ENCODE peak calls at places on chromosomes 6 and 20, in ten cellular contexts. V is uterus, H is transverse colon, J is sigmoid colon, Z is hepatocyte, L is tibial nerve, B is adrenal gland, C is psoas muscle, X is heart left ventricle, Q is GM23338. Y is an unnamed sample. For H3K4me1, the result is how much of the 10 kb centered on the place peaks cover.

GRCh38 chr6:56652994-56653393 is 10.3 kb upstream of the DST start:
- DNase-seq in V (no peak), H (no peak), J (no peak), Z (no peak), L (no peak), B (no peak), C (no peak), X (no peak), Q (no peak), Y (no peak)

GRCh38 chr6:137933696-137934095 is 66.6 kb downstream of the TNFAIP3 start:
- DNase-seq in V (no peak), H (no peak), J (peak), Z (no peak), L (no peak), B (no peak), C (peak), X (peak), Q (no peak), Y (no peak)

GRCh38 chr6:30876039-30876730 is 8.1 kb upstream of the DDR1 start:
- DNase-seq in V (peak), H (no peak), J (peak), Z (peak), L (no peak), B (peak), C (no peak), X (no peak), Q (no peak), Y (no peak)

GRCh38 chr6:107116328-107116892 is 1.1 kb upstream of the BEND3 start:
- DNase-seq in V (no peak), H (peak), J (peak), Z (peak), L (no peak), B (peak), C (peak), X (no peak), Q (peak), Y (peak)

GRCh38 chr6:64908104-64908503 is 798.9 kb downstream of the EYS start:
- DNase-seq in V (no peak), H (no peak), J (peak), Z (no peak), L (no peak), B (no peak), C (no peak), X (no peak), Q (no peak), Y (no peak)

GRCh38 chr20:35773154-35773751 is 1.4 kb downstream of the PHF20 start:
- DNase-seq in V (no peak), H (peak), J (peak), Z (peak), L (no peak), B (no peak), C (no peak), X (no peak), Q (peak), Y (no peak)

GRCh38 chr20:49477200-49477599 is 5.3 kb downstream of the KCNB1 start:
- DNase-seq in V (no peak), H (no peak), J (no peak), Z (no peak), L (no peak), B (no peak), C (no peak), X (no peak), Q (peak), Y (no peak)

GRCh38 chr20:33554914-33555420 is 65.1 kb downstream of the CBFA2T2 start:
- DNase-seq in V (no peak), H (no peak), J (no peak), Z (peak), L (no peak), B (no peak), C (no peak), X (no peak), Q (peak), Y (peak)

GRCh38 chr6:99612551-99613397 is 6.1 kb downstream of the PRDM13 start:
- DNase-seq in V (no peak), H (no peak), J (no peak), Z (no peak), L (no peak), B (no peak), C (no peak), X (no peak), Q (peak), Y (no peak)
- H3K4me3 ChIP-seq in V (peak), H (peak), J (peak), Z (peak), L (peak), B (peak), C (peak), X (peak), Q (peak), Y (no peak)

GRCh38 chr20:47603260-47603659 is 101.6 kb downstream of the NCOA3 start:
- DNase-seq in V (no peak), H (no peak), J (no peak), Z (no peak), L (no peak), B (no peak), C (no peak), X (no peak), Q (no peak), Y (no peak)
- H3K4me1 ChIP-seq in V (under half), H (under half), J (under half), Z (under half), L (under half), B (under half), C (under half), X (half or more), Q (under half), Y (under half)

GRCh38 chr20:8657664-8658063 is 411.2 kb upstream of the PLCB4 start:
- DNase-seq in V (no peak), H (no peak), J (no peak), Z (no peak), L (no peak), B (no peak), C (no peak), X (no peak), Q (no peak), Y (no peak)
- H3K27ac ChIP-seq in V (no peak), H (no peak), J (no peak), Z (no peak), L (no peak), B (no peak), C (no peak), X (no peak), Q (no peak), Y (no peak)

DNA sequence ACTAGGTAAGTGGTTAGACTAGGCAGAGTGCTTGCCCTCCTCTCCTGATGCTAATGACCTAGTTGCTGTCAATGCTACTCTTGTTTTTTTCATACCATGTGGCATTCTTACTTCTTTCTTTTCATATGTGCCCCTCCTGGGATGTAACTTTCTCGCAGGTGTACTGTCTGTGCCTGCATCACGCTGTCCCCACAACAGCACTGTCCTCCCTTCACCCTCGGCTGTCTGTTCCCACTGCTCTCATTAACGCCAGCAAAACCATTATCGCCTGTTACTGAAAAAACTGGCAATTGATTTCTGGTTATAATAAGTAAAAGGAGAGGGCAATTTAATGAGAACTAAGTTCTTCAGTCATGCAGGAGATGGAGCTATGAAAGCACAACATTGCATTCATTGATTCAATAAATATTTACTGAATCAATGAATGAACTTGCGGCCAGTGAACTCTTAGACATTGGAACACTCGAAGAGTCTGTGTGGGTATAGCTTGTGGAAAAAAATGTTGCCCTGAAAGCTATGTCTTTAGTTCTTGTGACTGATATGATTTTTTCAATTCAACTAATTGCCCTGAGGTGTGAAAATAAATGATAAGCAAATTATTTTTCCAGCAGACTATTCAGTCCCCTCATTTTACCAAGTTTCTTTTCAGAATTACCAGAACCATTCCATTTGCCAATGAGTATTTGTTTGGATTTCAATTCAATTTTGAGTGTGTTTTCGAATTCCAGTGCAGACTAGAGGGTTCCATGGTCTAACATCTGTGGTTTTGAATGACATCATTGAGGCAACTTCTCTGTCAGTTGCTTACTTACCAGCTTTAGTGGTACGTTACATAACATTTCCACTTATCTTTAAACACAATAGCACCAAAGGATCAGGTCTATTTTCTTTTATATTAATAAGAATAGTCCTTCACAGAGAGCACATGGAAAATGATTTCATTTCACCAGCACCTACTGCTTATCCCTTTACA is 2.1 kb downstream of the SLC17A4 start:
- DNase-seq in V (no peak), H (no peak), J (no peak), Z (no peak), L (no peak), B (no peak), C (no peak), X (no peak), Q (no peak), Y (no peak)
- H3K4me3 ChIP-seq in V (no peak), H (no peak), J (no peak), Z (no peak), L (no peak), B (no peak), C (no peak), X (no peak), Q (no peak), Y (no peak)

GRCh38 chr20:44517454-44517853 is 4.4 kb downstream of the SERINC3 start:
- DNase-seq in V (no peak), H (no peak), J (no peak), Z (no peak), L (no peak), B (no peak), C (no peak), X (no peak), Q (no peak), Y (no peak)

GRCh38 chr20:44513871-44514270 is 8.0 kb downstream of the SERINC3 start:
- DNase-seq in V (no peak), H (no peak), J (no peak), Z (no peak), L (no peak), B (no peak), C (no peak), X (no peak), Q (no peak), Y (no peak)

GRCh38 chr20:44521484-44522481 is at the start of gene SERINC3:
- DNase-seq in V (peak), H (peak), J (peak), Z (peak), L (peak), B (peak), C (peak), X (peak), Q (peak), Y (peak)

DNA sequence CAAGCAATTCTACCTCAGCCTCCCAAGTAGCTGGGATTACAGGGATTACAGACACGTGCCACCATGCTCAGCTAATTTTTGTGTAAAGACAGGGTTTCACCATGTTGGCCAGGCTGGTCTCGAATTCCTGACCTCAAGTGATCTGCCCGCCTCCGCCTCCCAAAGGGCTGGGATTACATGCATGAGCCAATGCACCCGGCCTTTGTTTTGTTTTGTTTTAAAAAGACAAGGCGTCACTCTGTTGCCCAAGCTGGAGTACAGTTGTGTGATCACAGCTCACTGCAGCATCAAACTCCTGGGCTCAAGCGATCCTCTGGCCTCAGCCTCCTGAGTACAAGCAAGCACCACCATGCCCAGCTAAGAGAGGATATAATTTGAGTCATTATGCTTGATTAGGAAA is 5.4 kb downstream of the SERINC3 start:
- DNase-seq in V (no peak), H (no peak), J (no peak), Z (no peak), L (no peak), B (no peak), C (peak), X (no peak), Q (no peak), Y (no peak)
- H3K4me1 ChIP-seq in V (under half), H (half or more), J (half or more), Z (under half), L (under half), B (under half), C (half or more), X (half or more), Q (under half), Y (under half)

DNA sequence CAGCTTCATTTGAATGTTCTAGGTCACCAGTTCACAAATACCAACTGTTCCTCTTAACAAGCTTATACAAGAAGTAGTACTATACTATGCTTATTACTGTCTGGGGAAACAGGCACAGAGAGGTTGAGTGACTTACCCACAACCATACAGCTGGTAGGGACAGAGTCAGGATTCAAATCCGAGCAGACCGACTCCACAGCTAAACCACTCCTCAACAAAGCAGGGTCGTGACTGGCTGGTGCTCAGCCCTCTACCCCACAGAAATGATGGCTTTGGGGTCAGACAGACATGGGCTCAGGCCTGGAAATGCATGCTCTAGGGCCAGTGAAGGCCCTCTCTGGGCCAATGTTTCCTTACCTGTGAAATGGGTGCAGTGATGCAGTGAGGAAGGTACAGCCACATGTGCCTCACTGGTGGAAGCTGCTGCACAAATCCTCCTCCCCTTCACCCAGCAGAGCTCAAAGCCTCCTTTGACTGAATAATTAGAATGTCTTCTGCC is 63.6 kb downstream of the MRPL14 start:
- DNase-seq in V (no peak), H (no peak), J (no peak), Z (no peak), L (no peak), B (no peak), C (no peak), X (no peak), Q (no peak), Y (no peak)
- H3K27ac ChIP-seq in V (peak), H (no peak), J (no peak), Z (no peak), L (no peak), B (peak), C (peak), X (no peak), Q (no peak), Y (no peak)

DNA sequence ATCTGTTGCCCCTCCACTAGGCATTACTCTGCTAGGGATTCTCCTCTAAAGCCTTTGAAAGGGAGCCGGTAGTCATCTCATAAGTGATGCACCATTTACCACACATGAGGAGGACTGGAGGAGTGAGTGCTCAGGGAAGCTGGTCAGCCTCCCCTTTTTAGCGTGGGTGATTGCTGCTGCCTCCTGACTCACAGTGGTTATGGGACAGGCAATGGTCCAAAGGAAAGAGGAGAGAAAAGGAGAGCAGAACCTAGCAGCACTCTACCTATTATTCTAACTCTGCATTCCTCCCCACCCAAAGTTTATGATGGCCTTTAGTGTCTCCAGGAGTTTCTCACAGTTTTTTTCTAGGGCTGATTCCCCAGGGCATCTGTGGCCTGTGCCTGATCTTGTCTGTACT is 36.3 kb upstream of the GCLC start:
- DNase-seq in V (peak), H (no peak), J (no peak), Z (peak), L (no peak), B (no peak), C (no peak), X (no peak), Q (no peak), Y (no peak)
- H3K4me3 ChIP-seq in V (no peak), H (no peak), J (no peak), Z (no peak), L (no peak), B (no peak), C (no peak), X (no peak), Q (no peak), Y (no peak)